ENCODE peak calls at places on chromosome 20, in nine cellular contexts. X, P, B, G, O, W, M, E and R are unnamed samples.

GRCh38 chr20:35174458-35175216 is 2.8 kb downstream of the PROCR start:
- DNase-seq in X (no peak), P (no peak), B (no peak), G (peak; percentile 74), O (no peak), W (no peak), M (no peak), E (peak; percentile 62), R (no peak)

GRCh38 chr20:50037575-50037974 is 54.8 kb downstream of the SNAI1 start:
- DNase-seq in X (no peak), P (no peak), B (no peak), G (no peak), O (no peak), W (no peak), M (no peak), E (no peak), R (no peak)

GRCh38 chr20:12012241-12013222 is 94.8 kb downstream of the BTBD3 start:
- DNase-seq in X (no peak), P (peak; percentile 39), B (peak; percentile 40), G (peak; percentile 54), O (peak; percentile 61), W (no peak), M (peak; percentile 11), E (peak; percentile 71), R (no peak)

GRCh38 chr20:24842591-24843442 is 106.3 kb upstream of the CST7 start:
- DNase-seq in X (no peak), P (no peak), B (peak; percentile 1), G (no peak), O (no peak), W (no peak), M (no peak), E (peak; percentile 3), R (no peak)

GRCh38 chr20:24656391-24656790 is 187.0 kb downstream of the SYNDIG1 start:
- DNase-seq in X (no peak), P (no peak), B (no peak), G (no peak), O (no peak), W (no peak), M (no peak), E (no peak), R (no peak)

GRCh38 chr20:56403465-56403864 is 8.6 kb upstream of the CASS4 start:
- DNase-seq in X (no peak), P (no peak), B (no peak), G (no peak), O (no peak), W (no peak), M (no peak), E (no peak), R (no peak)

GRCh38 chr20:50580016-50580747 is 70.0 kb downstream of the PTPN1 start:
- DNase-seq in X (peak; percentile 77), P (no peak), B (peak; percentile 73), G (peak; percentile 92), O (peak; percentile 91), W (peak; percentile 67), M (no peak), E (peak; percentile 65), R (no peak)

GRCh38 chr20:3760980-3761379 is 6.6 kb downstream of the ADISSP start:
- DNase-seq in X (no peak), P (no peak), B (peak; percentile 35), G (no peak), O (no peak), W (no peak), M (no peak), E (no peak), R (no peak)

DNA sequence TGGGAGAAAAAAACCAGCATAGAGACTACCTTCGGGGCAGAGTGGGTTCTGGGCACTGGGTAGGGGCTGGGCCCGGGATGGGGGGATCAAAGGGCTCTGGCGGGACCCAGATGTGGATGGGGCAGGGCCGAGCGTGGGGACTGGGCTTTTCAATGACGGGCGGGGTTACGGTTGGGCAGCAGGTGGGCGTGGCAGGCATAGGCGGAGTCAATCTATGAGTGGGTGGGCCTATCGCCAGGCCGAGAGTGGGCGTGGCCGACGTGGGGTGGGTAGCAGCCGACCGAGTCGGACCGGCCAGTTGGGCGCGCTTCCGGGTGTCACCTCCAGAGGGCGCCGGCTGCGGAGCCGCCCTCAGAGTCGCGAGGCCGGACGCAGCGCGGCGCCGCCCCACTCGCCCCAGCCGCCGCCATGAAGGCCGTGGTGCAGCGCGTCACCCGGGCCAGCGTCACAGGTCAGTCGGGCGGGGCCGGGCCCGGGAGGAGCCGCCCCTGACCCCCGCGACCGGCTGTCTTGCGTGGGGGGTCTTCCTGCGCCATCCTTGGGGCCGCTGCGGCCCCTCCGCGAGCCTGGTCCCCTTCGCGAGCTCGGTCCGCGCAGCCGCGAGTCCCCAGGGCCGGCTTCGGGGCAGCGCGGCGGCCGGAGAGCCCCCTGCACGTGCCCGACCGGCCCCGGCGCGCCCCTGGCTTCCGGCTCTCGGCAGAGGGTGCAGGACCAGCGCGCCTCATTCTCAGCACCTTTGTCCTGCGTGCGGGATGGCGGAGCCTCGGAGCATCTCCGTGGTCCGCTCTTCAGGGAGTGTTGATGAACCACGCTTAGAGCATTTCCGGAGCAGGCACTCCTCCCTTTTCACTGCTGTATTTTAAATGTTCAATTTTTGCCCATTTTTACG is at the start of gene DTD1:
- DNase-seq in X (peak; percentile 95), P (peak; percentile 38), B (peak; percentile 83), G (peak; percentile 96), O (peak; percentile 80), W (peak; percentile 95), M (peak; percentile 63), E (peak; percentile 93), R (peak; percentile 39)
- H3K4me3 ChIP-seq in X (peak within 1 kb of the TSS; percentile 64), P (peak within 1 kb of the TSS; percentile 74), B (peak within 1 kb of the TSS; percentile 84), G (peak within 1 kb of the TSS; percentile 86), O (peak within 1 kb of the TSS; percentile 86), W (peak within 1 kb of the TSS; percentile 91), M (peak within 1 kb of the TSS; percentile 82), E (peak within 1 kb of the TSS; percentile 79), R (peak within 1 kb of the TSS; percentile 66)

GRCh38 chr20:19885576-19885956 is 127.5 kb downstream of the RIN2 start:
- DNase-seq in X (no peak), P (no peak), B (no peak), G (no peak), O (no peak), W (no peak), M (no peak), E (no peak), R (no peak)

GRCh38 chr20:19887566-19888268 is 129.4 kb upstream of the NAA20 start:
- DNase-seq in X (no peak), P (no peak), B (no peak), G (no peak), O (no peak), W (no peak), M (no peak), E (no peak), R (no peak)

GRCh38 chr20:19886666-19887288 is 128.7 kb downstream of the RIN2 start:
- DNase-seq in X (no peak), P (no peak), B (peak; percentile 65), G (no peak), O (peak; percentile 67), W (no peak), M (no peak), E (no peak), R (no peak)

GRCh38 chr20:19888269-19888669 is 128.9 kb upstream of the NAA20 start:
- DNase-seq in X (no peak), P (no peak), B (peak; percentile 70), G (no peak), O (no peak), W (no peak), M (no peak), E (no peak), R (no peak)

DNA sequence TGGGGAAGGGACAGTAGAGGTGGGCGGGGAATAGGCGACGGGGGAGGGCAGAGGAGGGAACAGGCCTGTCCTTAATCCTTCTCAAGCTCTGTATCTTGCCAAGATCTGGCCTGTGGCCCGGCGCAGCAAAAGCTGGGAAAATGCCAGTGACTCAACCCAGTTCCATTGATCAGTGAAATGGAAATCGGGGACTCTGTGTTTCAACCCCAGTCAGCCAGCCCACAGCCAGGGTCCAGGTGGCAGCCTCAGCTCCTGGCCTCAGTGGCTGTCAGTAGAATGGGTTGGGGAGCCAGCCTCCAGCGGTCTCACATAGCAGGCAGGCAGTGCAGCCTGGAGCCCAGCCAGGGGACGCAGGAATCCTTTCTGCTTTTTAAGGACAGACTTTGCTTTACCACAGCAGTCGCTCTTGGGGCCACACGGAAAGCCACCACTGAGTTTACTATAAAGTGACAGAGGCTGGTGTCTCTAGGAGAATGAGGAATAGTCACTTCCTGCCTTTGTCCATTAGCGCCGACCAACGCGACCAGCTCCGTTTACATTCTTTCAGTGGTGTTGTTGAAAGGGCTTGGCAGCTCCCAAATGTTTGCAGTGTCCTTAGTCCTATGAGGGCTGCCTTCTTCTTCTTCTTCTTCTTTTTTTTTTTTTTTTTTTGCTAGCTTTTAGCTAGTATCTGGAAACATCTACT is 128.1 kb downstream of the RIN2 start:
- DNase-seq in X (peak; percentile 62), P (no peak), B (peak; percentile 84), G (no peak), O (peak; percentile 62), W (peak; percentile 58), M (no peak), E (peak; percentile 46), R (no peak)
- H3K4me3 ChIP-seq in X (peak overlapping the region; percentile 13), P (peak overlapping the region; percentile 45), B (no peak overlapping the region), G (no peak overlapping the region), O (peak overlapping the region; percentile 31), W (peak overlapping the region; percentile 66), M (peak overlapping the region; percentile 61), E (no peak overlapping the region), R (no peak overlapping the region)

GRCh38 chr20:53678315-53678989 is 84.8 kb upstream of the ZNF217 start:
- DNase-seq in X (no peak), P (no peak), B (no peak), G (no peak), O (no peak), W (no peak), M (no peak), E (no peak), R (no peak)

GRCh38 chr20:53676519-53676822 is 82.8 kb upstream of the ZNF217 start:
- DNase-seq in X (no peak), P (no peak), B (no peak), G (no peak), O (no peak), W (no peak), M (no peak), E (no peak), R (no peak)

GRCh38 chr20:53678990-53679596 is 85.5 kb upstream of the ZNF217 start:
- DNase-seq in X (no peak), P (no peak), B (peak; percentile 37), G (no peak), O (no peak), W (no peak), M (no peak), E (no peak), R (no peak)

GRCh38 chr20:53676987-53677386 is 83.3 kb upstream of the ZNF217 start:
- DNase-seq in X (no peak), P (no peak), B (no peak), G (no peak), O (no peak), W (no peak), M (no peak), E (no peak), R (no peak)

DNA sequence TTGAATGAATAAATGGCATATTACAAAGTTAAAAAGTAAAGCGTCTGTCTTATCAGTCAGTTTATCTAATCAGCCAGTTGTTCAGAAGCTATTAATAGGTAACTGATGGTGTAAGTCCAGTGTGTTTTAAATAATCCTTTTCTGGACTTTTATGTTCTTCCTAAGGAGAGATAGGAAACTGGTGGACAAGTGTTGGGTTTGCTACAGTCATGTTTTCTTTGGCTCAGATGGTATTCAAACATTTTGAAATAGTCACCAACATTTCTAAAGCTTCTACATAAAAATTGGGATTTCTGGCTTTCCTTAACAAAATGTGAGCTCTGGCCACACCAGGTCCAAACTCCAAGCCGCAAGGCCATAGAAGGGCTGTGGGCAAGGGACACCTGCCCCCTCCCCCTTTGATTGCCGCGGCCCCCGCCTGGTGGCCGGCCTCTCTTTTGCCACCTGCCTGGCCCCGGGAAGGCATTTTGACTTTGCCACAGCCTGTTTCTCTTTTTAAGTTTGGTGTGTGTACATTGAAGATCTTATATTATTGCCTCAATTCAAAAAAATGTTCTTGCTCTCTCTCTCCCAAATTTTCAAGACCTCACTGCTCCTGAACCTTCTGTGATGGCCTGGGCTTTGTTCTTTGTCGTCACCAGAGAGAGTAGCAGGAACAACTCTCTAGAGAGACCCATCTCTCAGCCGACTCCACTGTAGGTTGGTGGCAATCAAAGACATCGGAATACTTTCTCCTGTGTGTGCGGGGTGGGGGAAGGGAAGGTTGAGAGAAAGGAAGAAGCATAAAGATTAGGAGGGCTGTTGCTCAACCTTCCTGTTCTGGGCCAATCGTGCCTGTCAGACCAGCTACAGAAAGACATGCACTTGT is 84.0 kb upstream of the ZNF217 start:
- DNase-seq in X (no peak), P (no peak), B (peak; percentile 58), G (no peak), O (peak; percentile 36), W (peak; percentile 32), M (no peak), E (peak; percentile 66), R (peak; percentile 38)
- H3K4me3 ChIP-seq in X (no peak overlapping the region), P (no peak overlapping the region), B (no peak overlapping the region), G (no peak overlapping the region), O (peak overlapping the region; percentile 1), W (peak overlapping the region; percentile 20), M (no peak overlapping the region), E (no peak overlapping the region), R (no peak overlapping the region)

GRCh38 chr20:6240059-6240458 is 117.2 kb upstream of the FERMT1 start:
- DNase-seq in X (no peak), P (no peak), B (no peak), G (no peak), O (no peak), W (no peak), M (no peak), E (no peak), R (no peak)
- H3K4me3 ChIP-seq in X (no peak overlapping the region), P (no peak overlapping the region), B (no peak overlapping the region), G (no peak overlapping the region), O (no peak overlapping the region), W (no peak overlapping the region), M (no peak overlapping the region), E (no peak overlapping the region), R (no peak overlapping the region)